ENCODE peak calls at places on chromosome 9, in nine cellular contexts. One of them, this sample, is unnamed.

GRCh38 chr9:137176302-137177182 is 4.7 kb upstream of the TMEM210 start:
- DNase-seq in left ventricle myocardium inferior: no peak
- DNase-seq in choroid plexus epithelial cell: peak; percentile 67
- DNase-seq in ascending aorta: no peak
- DNase-seq in upper lobe of right lung: no peak
- DNase-seq in nephron progenitor cell: peak; percentile 40
- DNase-seq in GM23338: peak; percentile 70
- DNase-seq in Panc1: no peak
- DNase-seq in endothelial cell: peak; percentile 42
- DNase-seq in this sample: no peak

GRCh38 chr9:68949271-68950000 is 64.5 kb downstream of the PRKACG start:
- DNase-seq in left ventricle myocardium inferior: peak; percentile 24
- DNase-seq in choroid plexus epithelial cell: peak; percentile 30
- DNase-seq in ascending aorta: no peak
- DNase-seq in upper lobe of right lung: no peak
- DNase-seq in nephron progenitor cell: no peak
- DNase-seq in GM23338: no peak
- DNase-seq in Panc1: peak; percentile 1
- DNase-seq in endothelial cell: no peak
- DNase-seq in this sample: no peak

GRCh38 chr9:93574091-93574899 is 2.1 kb upstream of the PHF2 start:
- DNase-seq in left ventricle myocardium inferior: no peak
- DNase-seq in choroid plexus epithelial cell: no peak
- DNase-seq in ascending aorta: no peak
- DNase-seq in upper lobe of right lung: no peak
- DNase-seq in nephron progenitor cell: no peak
- DNase-seq in GM23338: no peak
- DNase-seq in Panc1: no peak
- DNase-seq in endothelial cell: no peak
- DNase-seq in this sample: no peak

GRCh38 chr9:131627846-131628820 is 82.8 kb downstream of the PRRT1B start:
- DNase-seq in left ventricle myocardium inferior: no peak
- DNase-seq in choroid plexus epithelial cell: peak; percentile 57
- DNase-seq in ascending aorta: peak; percentile 82
- DNase-seq in upper lobe of right lung: peak; percentile 84
- DNase-seq in nephron progenitor cell: no peak
- DNase-seq in GM23338: no peak
- DNase-seq in Panc1: no peak
- DNase-seq in endothelial cell: no peak
- DNase-seq in this sample: no peak

GRCh38 chr9:91197232-91198181 is 164.2 kb downstream of the AUH start:
- DNase-seq in left ventricle myocardium inferior: peak; percentile 51
- DNase-seq in choroid plexus epithelial cell: peak; percentile 98
- DNase-seq in ascending aorta: peak; percentile 91
- DNase-seq in upper lobe of right lung: no peak
- DNase-seq in nephron progenitor cell: peak; percentile 13
- DNase-seq in GM23338: peak; percentile 19
- DNase-seq in Panc1: peak; percentile 62
- DNase-seq in endothelial cell: no peak
- DNase-seq in this sample: no peak

GRCh38 chr9:76921161-76921560 is 15.2 kb upstream of the PRUNE2 start:
- DNase-seq in left ventricle myocardium inferior: no peak
- DNase-seq in choroid plexus epithelial cell: no peak
- DNase-seq in ascending aorta: no peak
- DNase-seq in upper lobe of right lung: no peak
- DNase-seq in nephron progenitor cell: no peak
- DNase-seq in GM23338: no peak
- DNase-seq in Panc1: no peak
- DNase-seq in endothelial cell: no peak
- DNase-seq in this sample: no peak

GRCh38 chr9:85171163-85171562 is 501.6 kb downstream of the NTRK2 start:
- DNase-seq in left ventricle myocardium inferior: no peak
- DNase-seq in choroid plexus epithelial cell: no peak
- DNase-seq in ascending aorta: no peak
- DNase-seq in upper lobe of right lung: no peak
- DNase-seq in nephron progenitor cell: no peak
- DNase-seq in GM23338: no peak
- DNase-seq in Panc1: no peak
- DNase-seq in endothelial cell: no peak
- DNase-seq in this sample: no peak

GRCh38 chr9:124875501-124875900 is 13.6 kb downstream of the ARPC5L start:
- DNase-seq in left ventricle myocardium inferior: no peak
- DNase-seq in choroid plexus epithelial cell: no peak
- DNase-seq in ascending aorta: no peak
- DNase-seq in upper lobe of right lung: no peak
- DNase-seq in nephron progenitor cell: no peak
- DNase-seq in GM23338: no peak
- DNase-seq in Panc1: no peak
- DNase-seq in endothelial cell: no peak
- DNase-seq in this sample: no peak

GRCh38 chr9:35044071-35044470 is 28.4 kb downstream of the VCP start:
- DNase-seq in left ventricle myocardium inferior: no peak
- DNase-seq in choroid plexus epithelial cell: no peak
- DNase-seq in ascending aorta: no peak
- DNase-seq in upper lobe of right lung: no peak
- DNase-seq in nephron progenitor cell: no peak
- DNase-seq in GM23338: peak; percentile 64
- DNase-seq in Panc1: no peak
- DNase-seq in endothelial cell: no peak
- DNase-seq in this sample: no peak

GRCh38 chr9:76353280-76353679 is 40.9 kb downstream of the RFK start:
- DNase-seq in left ventricle myocardium inferior: no peak
- DNase-seq in choroid plexus epithelial cell: peak; percentile 35
- DNase-seq in ascending aorta: no peak
- DNase-seq in upper lobe of right lung: no peak
- DNase-seq in nephron progenitor cell: no peak
- DNase-seq in GM23338: no peak
- DNase-seq in Panc1: no peak
- DNase-seq in endothelial cell: no peak
- DNase-seq in this sample: no peak

GRCh38 chr9:4030751-4031150 is 269.1 kb downstream of the GLIS3 start:
- DNase-seq in left ventricle myocardium inferior: no peak
- DNase-seq in choroid plexus epithelial cell: peak; percentile 46
- DNase-seq in ascending aorta: no peak
- DNase-seq in upper lobe of right lung: no peak
- DNase-seq in nephron progenitor cell: no peak
- DNase-seq in GM23338: no peak
- DNase-seq in Panc1: no peak
- DNase-seq in endothelial cell: no peak
- DNase-seq in this sample: no peak

GRCh38 chr9:70519912-70520724 is 105.7 kb upstream of the KLF9 start:
- DNase-seq in left ventricle myocardium inferior: no peak
- DNase-seq in choroid plexus epithelial cell: no peak
- DNase-seq in ascending aorta: no peak
- DNase-seq in upper lobe of right lung: no peak
- DNase-seq in nephron progenitor cell: no peak
- DNase-seq in GM23338: no peak
- DNase-seq in Panc1: no peak
- DNase-seq in endothelial cell: no peak
- DNase-seq in this sample: no peak

GRCh38 chr9:35579130-35579529 is 25.9 kb upstream of the TESK1 start:
- DNase-seq in left ventricle myocardium inferior: no peak
- DNase-seq in choroid plexus epithelial cell: no peak
- DNase-seq in ascending aorta: no peak
- DNase-seq in upper lobe of right lung: no peak
- DNase-seq in nephron progenitor cell: no peak
- DNase-seq in GM23338: no peak
- DNase-seq in Panc1: no peak
- DNase-seq in endothelial cell: no peak
- DNase-seq in this sample: no peak

GRCh38 chr9:38003230-38003629 is 65.8 kb downstream of the SHB start:
- DNase-seq in left ventricle myocardium inferior: no peak
- DNase-seq in choroid plexus epithelial cell: no peak
- DNase-seq in ascending aorta: no peak
- DNase-seq in upper lobe of right lung: no peak
- DNase-seq in nephron progenitor cell: no peak
- DNase-seq in GM23338: no peak
- DNase-seq in Panc1: no peak
- DNase-seq in endothelial cell: no peak
- DNase-seq in this sample: no peak

GRCh38 chr9:137804908-137805356 is 72.7 kb upstream of the CACNA1B start:
- DNase-seq in left ventricle myocardium inferior: no peak
- DNase-seq in choroid plexus epithelial cell: no peak
- DNase-seq in ascending aorta: no peak
- DNase-seq in upper lobe of right lung: no peak
- DNase-seq in nephron progenitor cell: no peak
- DNase-seq in GM23338: no peak
- DNase-seq in Panc1: no peak
- DNase-seq in endothelial cell: no peak
- DNase-seq in this sample: no peak

GRCh38 chr9:2291980-2292704 is 277.0 kb downstream of the SMARCA2 start:
- DNase-seq in left ventricle myocardium inferior: no peak
- DNase-seq in choroid plexus epithelial cell: peak; percentile 13
- DNase-seq in ascending aorta: no peak
- DNase-seq in upper lobe of right lung: no peak
- DNase-seq in nephron progenitor cell: no peak
- DNase-seq in GM23338: no peak
- DNase-seq in Panc1: no peak
- DNase-seq in endothelial cell: no peak
- DNase-seq in this sample: no peak

GRCh38 chr9:22050924-22051323 is 41.8 kb upstream of the CDKN2B start:
- DNase-seq in left ventricle myocardium inferior: no peak
- DNase-seq in choroid plexus epithelial cell: no peak
- DNase-seq in ascending aorta: no peak
- DNase-seq in upper lobe of right lung: no peak
- DNase-seq in nephron progenitor cell: no peak
- DNase-seq in GM23338: no peak
- DNase-seq in Panc1: no peak
- DNase-seq in endothelial cell: no peak
- DNase-seq in this sample: no peak

GRCh38 chr9:6845881-6846280 is 88.1 kb downstream of the KDM4C start:
- DNase-seq in left ventricle myocardium inferior: no peak
- DNase-seq in choroid plexus epithelial cell: peak; percentile 53
- DNase-seq in ascending aorta: no peak
- DNase-seq in upper lobe of right lung: no peak
- DNase-seq in nephron progenitor cell: peak; percentile 25
- DNase-seq in GM23338: peak; percentile 85
- DNase-seq in Panc1: no peak
- DNase-seq in endothelial cell: no peak
- DNase-seq in this sample: no peak
- TF ChIP-seq CTCF in left ventricle myocardium inferior: peak; percentile 58
- TF ChIP-seq CTCF in choroid plexus epithelial cell: peak; percentile 62
- TF ChIP-seq CTCF in ascending aorta: no peak
- TF ChIP-seq CTCF in upper lobe of right lung: no peak
- TF ChIP-seq CTCF in nephron progenitor cell: peak; percentile 55
- TF ChIP-seq CTCF in GM23338: peak; percentile 72
- TF ChIP-seq CTCF in Panc1: peak; percentile 31
- TF ChIP-seq CTCF in endothelial cell: no peak
- TF ChIP-seq CTCF in this sample: peak; percentile 70

GRCh38 chr9:97849980-97850379 is 3.0 kb upstream of the FOXE1 start:
- DNase-seq in left ventricle myocardium inferior: no peak
- DNase-seq in choroid plexus epithelial cell: no peak
- DNase-seq in ascending aorta: no peak
- DNase-seq in upper lobe of right lung: no peak
- DNase-seq in nephron progenitor cell: no peak
- DNase-seq in GM23338: no peak
- DNase-seq in Panc1: no peak
- DNase-seq in endothelial cell: no peak
- DNase-seq in this sample: no peak

GRCh38 chr9:97847474-97848236 is 5.4 kb upstream of the FOXE1 start:
- DNase-seq in left ventricle myocardium inferior: no peak
- DNase-seq in choroid plexus epithelial cell: no peak
- DNase-seq in ascending aorta: no peak
- DNase-seq in upper lobe of right lung: no peak
- DNase-seq in nephron progenitor cell: no peak
- DNase-seq in GM23338: peak; percentile 10
- DNase-seq in Panc1: no peak
- DNase-seq in endothelial cell: no peak
- DNase-seq in this sample: no peak

GRCh38 chr9:97846347-97846746 is 6.7 kb upstream of the FOXE1 start:
- DNase-seq in left ventricle myocardium inferior: no peak
- DNase-seq in choroid plexus epithelial cell: no peak
- DNase-seq in ascending aorta: no peak
- DNase-seq in upper lobe of right lung: no peak
- DNase-seq in nephron progenitor cell: no peak
- DNase-seq in GM23338: peak; percentile 8
- DNase-seq in Panc1: no peak
- DNase-seq in endothelial cell: no peak
- DNase-seq in this sample: no peak

GRCh38 chr9:97848582-97849237 is 4.3 kb upstream of the FOXE1 start:
- DNase-seq in left ventricle myocardium inferior: no peak
- DNase-seq in choroid plexus epithelial cell: no peak
- DNase-seq in ascending aorta: no peak
- DNase-seq in upper lobe of right lung: peak; percentile 78
- DNase-seq in nephron progenitor cell: peak; percentile 46
- DNase-seq in GM23338: peak; percentile 47
- DNase-seq in Panc1: no peak
- DNase-seq in endothelial cell: no peak
- DNase-seq in this sample: no peak

GRCh38 chr9:97848237-97848581 is 4.8 kb upstream of the FOXE1 start:
- DNase-seq in left ventricle myocardium inferior: no peak
- DNase-seq in choroid plexus epithelial cell: no peak
- DNase-seq in ascending aorta: no peak
- DNase-seq in upper lobe of right lung: no peak
- DNase-seq in nephron progenitor cell: no peak
- DNase-seq in GM23338: peak; percentile 74
- DNase-seq in Panc1: no peak
- DNase-seq in endothelial cell: no peak
- DNase-seq in this sample: no peak
- TF ChIP-seq CTCF in left ventricle myocardium inferior: no peak
- TF ChIP-seq CTCF in choroid plexus epithelial cell: no peak
- TF ChIP-seq CTCF in ascending aorta: no peak
- TF ChIP-seq CTCF in upper lobe of right lung: no peak
- TF ChIP-seq CTCF in nephron progenitor cell: no peak
- TF ChIP-seq CTCF in GM23338: peak; percentile 14
- TF ChIP-seq CTCF in Panc1: no peak
- TF ChIP-seq CTCF in endothelial cell: no peak
- TF ChIP-seq CTCF in this sample: peak; percentile 27

GRCh38 chr9:89351584-89351983 is 33.3 kb downstream of the SECISBP2 start:
- DNase-seq in left ventricle myocardium inferior: no peak
- DNase-seq in choroid plexus epithelial cell: no peak
- DNase-seq in ascending aorta: no peak
- DNase-seq in upper lobe of right lung: no peak
- DNase-seq in nephron progenitor cell: no peak
- DNase-seq in GM23338: no peak
- DNase-seq in Panc1: no peak
- DNase-seq in endothelial cell: no peak
- DNase-seq in this sample: no peak
- TF ChIP-seq CTCF in left ventricle myocardium inferior: no peak
- TF ChIP-seq CTCF in choroid plexus epithelial cell: no peak
- TF ChIP-seq CTCF in ascending aorta: no peak
- TF ChIP-seq CTCF in upper lobe of right lung: no peak
- TF ChIP-seq CTCF in nephron progenitor cell: no peak
- TF ChIP-seq CTCF in GM23338: no peak
- TF ChIP-seq CTCF in Panc1: no peak
- TF ChIP-seq CTCF in endothelial cell: no peak
- TF ChIP-seq CTCF in this sample: no peak

GRCh38 chr9:98236881-98237487 is 18.5 kb downstream of the TBC1D2 start:
- DNase-seq in left ventricle myocardium inferior: no peak
- DNase-seq in choroid plexus epithelial cell: no peak
- DNase-seq in ascending aorta: no peak
- DNase-seq in upper lobe of right lung: peak; percentile 69
- DNase-seq in nephron progenitor cell: no peak
- DNase-seq in GM23338: no peak
- DNase-seq in Panc1: no peak
- DNase-seq in endothelial cell: no peak
- DNase-seq in this sample: no peak

GRCh38 chr9:98240475-98240874 is 15.0 kb downstream of the TBC1D2 start:
- DNase-seq in left ventricle myocardium inferior: no peak
- DNase-seq in choroid plexus epithelial cell: peak; percentile 29
- DNase-seq in ascending aorta: no peak
- DNase-seq in upper lobe of right lung: no peak
- DNase-seq in nephron progenitor cell: no peak
- DNase-seq in GM23338: no peak
- DNase-seq in Panc1: no peak
- DNase-seq in endothelial cell: no peak
- DNase-seq in this sample: no peak

GRCh38 chr9:98241357-98242104 is 13.9 kb downstream of the TBC1D2 start:
- DNase-seq in left ventricle myocardium inferior: no peak
- DNase-seq in choroid plexus epithelial cell: no peak
- DNase-seq in ascending aorta: no peak
- DNase-seq in upper lobe of right lung: no peak
- DNase-seq in nephron progenitor cell: no peak
- DNase-seq in GM23338: peak; percentile 62
- DNase-seq in Panc1: no peak
- DNase-seq in endothelial cell: no peak
- DNase-seq in this sample: no peak
- TF ChIP-seq CTCF in left ventricle myocardium inferior: no peak
- TF ChIP-seq CTCF in choroid plexus epithelial cell: peak; percentile 32
- TF ChIP-seq CTCF in ascending aorta: no peak
- TF ChIP-seq CTCF in upper lobe of right lung: no peak
- TF ChIP-seq CTCF in nephron progenitor cell: no peak
- TF ChIP-seq CTCF in GM23338: peak; percentile 58
- TF ChIP-seq CTCF in Panc1: no peak
- TF ChIP-seq CTCF in endothelial cell: no peak
- TF ChIP-seq CTCF in this sample: peak; percentile 34